ENCODE peak calls at places on chromosomes 3 and 15, in five cellular contexts. W is lung, K is right lobe of liver, U is heart right ventricle, C is esophagus squamous epithelium. R is an unnamed sample. For H3K9me3, the result is how much of the 10 kb centered on the place peaks cover.

GRCh38 chr3:178436773-178437172 is 99.5 kb upstream of the KCNMB2 start:
- DNase-seq in W (no peak), U (no peak), C (no peak), K (no peak), R (no peak)

GRCh38 chr3:191499307-191500125 is 38.6 kb downstream of the PYDC2 start:
- DNase-seq in C (no peak), K (peak), W (no peak), U (peak), R (no peak)

GRCh38 chr3:81638480-81638879 is 123.0 kb downstream of the GBE1 start:
- DNase-seq in C (no peak), W (no peak), U (no peak), K (no peak), R (no peak)

GRCh38 chr3:183400352-183400751 is 28.1 kb downstream of the MCF2L2 start:
- DNase-seq in W (no peak), K (no peak), U (no peak), C (no peak), R (no peak)

GRCh38 chr3:130700541-130700940 is 46.1 kb downstream of the PIK3R4 start:
- DNase-seq in C (no peak), K (no peak), U (peak), W (no peak), R (no peak)

GRCh38 chr3:14121859-14122258 is 2.8 kb downstream of the CHCHD4 start:
- DNase-seq in C (no peak), K (no peak), U (no peak), W (no peak), R (no peak)

GRCh38 chr15:99014803-99015676 is 7.4 kb upstream of the PGPEP1L start:
- DNase-seq in U (peak), W (peak), C (no peak), K (peak), R (no peak)

GRCh38 chr3:9934235-9934621 is 594 bp downstream of the CRELD1 start:
- DNase-seq in K (no peak), U (no peak), C (no peak), W (no peak), R (peak)

GRCh38 chr3:87696276-87697013 is 362.4 kb downstream of the CGGBP1 start:
- DNase-seq in K (no peak), U (no peak), C (no peak), W (no peak), R (no peak)

GRCh38 chr3:54120657-54121403 is 1.5 kb upstream of the CACNA2D3 start:
- DNase-seq in W (no peak), C (no peak), U (no peak), K (peak), R (no peak)

GRCh38 chr15:74817370-74817737 is 4.7 kb downstream of the LMAN1L start:
- DNase-seq in C (no peak), U (peak), W (no peak), K (peak), R (no peak)

GRCh38 chr15:50939911-50940310 is 31.4 kb downstream of the AP4E1 start:
- DNase-seq in C (no peak), K (no peak), W (no peak), U (no peak), R (no peak)

GRCh38 chr3:185282696-185283373 is 29.0 kb upstream of the EHHADH start:
- DNase-seq in C (peak), U (peak), W (peak), K (peak), R (peak)

GRCh38 chr3:195911946-195912270 is 3.6 kb upstream of the TNK2 start:
- DNase-seq in K (peak), W (no peak), C (no peak), U (no peak), R (no peak)

GRCh38 chr3:52128118-52128683 is 26.0 kb downstream of the POC1A start:
- DNase-seq in W (no peak), U (no peak), K (no peak), C (no peak), R (no peak)

GRCh38 chr15:64507293-64507802 is 47.0 kb downstream of the ZNF609 start:
- DNase-seq in K (peak), C (no peak), W (peak), U (peak), R (peak)

GRCh38 chr3:16060358-16060852 is 114.1 kb upstream of the GALNT15 start:
- DNase-seq in K (peak), W (peak), U (no peak), C (no peak), R (no peak)

GRCh38 chr15:62462268-62462667 is 297.2 kb upstream of the C2CD4B start:
- DNase-seq in U (peak), C (no peak), W (no peak), K (no peak), R (no peak)

GRCh38 chr3:111314146-111314873 is 227.7 kb upstream of the CD96 start:
- DNase-seq in K (no peak), C (no peak), W (no peak), U (no peak), R (no peak)

GRCh38 chr15:97955040-97955439 is 5.5 kb upstream of the ARRDC4 start:
- DNase-seq in W (no peak), U (no peak), C (no peak), K (no peak), R (no peak)

GRCh38 chr3:69338891-69339290 is 47.0 kb downstream of the FRMD4B start:
- DNase-seq in K (no peak), U (no peak), W (no peak), C (no peak), R (no peak)

GRCh38 chr3:39025222-39025970 is 26.3 kb downstream of the SCN11A start:
- DNase-seq in C (no peak), U (no peak), W (no peak), K (no peak), R (no peak)

GRCh38 chr15:69735126-69735525 is 282.5 kb downstream of the RPLP1 start:
- DNase-seq in W (no peak), C (no peak), K (no peak), U (no peak), R (no peak)

GRCh38 chr3:194294199-194294887 is 56.8 kb downstream of the CPN2 start:
- DNase-seq in C (no peak), K (no peak), W (no peak), U (no peak), R (no peak)

GRCh38 chr3:132569580-132569979 is 27.5 kb upstream of the ACKR4 start:
- DNase-seq in K (no peak), U (no peak), C (no peak), W (no peak), R (no peak)

GRCh38 chr3:168870892-168871291 is 775.2 kb upstream of the GOLIM4 start:
- DNase-seq in C (no peak), K (no peak), U (no peak), W (no peak), R (no peak)

GRCh38 chr3:11530153-11530721 is 113.5 kb downstream of the VGLL4 start:
- DNase-seq in K (no peak), U (peak), W (no peak), C (no peak), R (no peak)

GRCh38 chr3:52216585-52217408 is 8.6 kb downstream of the TLR9 start:
- DNase-seq in K (peak), C (no peak), W (peak), U (peak), R (peak)

GRCh38 chr3:57958642-57959406 is 49.4 kb upstream of the FLNB start:
- DNase-seq in W (no peak), U (peak), C (no peak), K (no peak), R (no peak)

GRCh38 chr3:194373028-194373427 is 3.5 kb upstream of the LRRC15 start:
- DNase-seq in U (no peak), K (no peak), W (no peak), C (no peak), R (no peak)

GRCh38 chr3:111076732-111077131 is 5.1 kb downstream of the NECTIN3 start:
- DNase-seq in W (no peak), K (no peak), C (no peak), U (no peak), R (no peak)

GRCh38 chr3:22585504-22585903 is 617.6 kb upstream of the UBE2E2 start:
- DNase-seq in W (no peak), U (no peak), K (no peak), C (no peak), R (no peak)

GRCh38 chr3:157463819-157464218 is 27.2 kb downstream of the PTX3 start:
- DNase-seq in C (no peak), W (no peak), U (no peak), K (no peak), R (no peak)

GRCh38 chr3:105490045-105490444 is 123.3 kb downstream of the ALCAM start:
- DNase-seq in K (no peak), U (no peak), W (no peak), C (no peak), R (no peak)

DNA sequence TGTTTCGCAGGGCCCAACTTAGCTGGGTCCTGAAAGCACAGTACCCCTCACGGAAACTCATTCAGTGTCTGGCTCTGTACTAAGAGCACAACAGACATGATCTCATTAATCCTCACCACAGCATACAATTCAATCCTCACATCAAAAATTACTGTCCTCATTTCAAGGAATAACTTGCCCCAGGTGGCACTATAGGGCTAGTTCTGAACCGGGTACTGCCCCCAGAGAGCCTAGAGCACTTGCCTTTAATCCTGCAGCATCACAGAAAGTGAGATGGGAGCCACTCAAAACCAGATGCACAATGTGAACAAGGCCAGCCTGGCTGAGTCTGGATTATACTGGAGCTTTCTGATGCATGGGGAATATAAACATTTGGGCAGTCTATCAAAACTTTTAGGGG is 122.6 kb downstream of the OSBPL10 start:
- DNase-seq in K (no peak), C (no peak), U (no peak), W (no peak), R (no peak)
- TF ChIP-seq CTCF in K (no peak), C (no peak), U (no peak), W (no peak), R (no peak)

DNA sequence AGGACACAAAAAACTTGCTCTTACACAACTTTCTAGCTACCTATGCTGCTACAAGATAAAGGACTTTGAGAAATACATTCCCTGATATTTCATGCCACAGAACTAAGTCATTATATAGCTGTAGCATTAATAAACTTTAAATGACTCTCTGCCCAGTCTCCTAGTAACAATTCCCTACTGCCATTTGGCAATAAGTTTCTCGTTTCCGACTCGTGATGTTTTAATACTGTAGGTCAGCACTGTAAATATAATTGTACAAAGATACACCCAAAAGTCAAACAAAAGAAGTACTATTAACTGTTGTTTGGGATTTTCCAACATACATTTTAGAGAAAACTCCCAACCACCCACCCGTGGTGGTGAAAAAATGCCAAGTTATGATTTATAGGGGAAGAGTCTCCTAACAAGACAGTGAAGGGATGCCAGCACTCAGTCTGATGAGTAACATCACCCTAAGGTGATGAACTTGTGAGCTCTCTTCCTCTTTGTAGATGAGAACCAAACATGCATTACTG is 132.2 kb downstream of the DUT start:
- DNase-seq in W (no peak), K (no peak), U (no peak), C (no peak), R (no peak)
- H3K27ac ChIP-seq in W (no peak), K (no peak), U (no peak), C (no peak), R (no peak)

DNA sequence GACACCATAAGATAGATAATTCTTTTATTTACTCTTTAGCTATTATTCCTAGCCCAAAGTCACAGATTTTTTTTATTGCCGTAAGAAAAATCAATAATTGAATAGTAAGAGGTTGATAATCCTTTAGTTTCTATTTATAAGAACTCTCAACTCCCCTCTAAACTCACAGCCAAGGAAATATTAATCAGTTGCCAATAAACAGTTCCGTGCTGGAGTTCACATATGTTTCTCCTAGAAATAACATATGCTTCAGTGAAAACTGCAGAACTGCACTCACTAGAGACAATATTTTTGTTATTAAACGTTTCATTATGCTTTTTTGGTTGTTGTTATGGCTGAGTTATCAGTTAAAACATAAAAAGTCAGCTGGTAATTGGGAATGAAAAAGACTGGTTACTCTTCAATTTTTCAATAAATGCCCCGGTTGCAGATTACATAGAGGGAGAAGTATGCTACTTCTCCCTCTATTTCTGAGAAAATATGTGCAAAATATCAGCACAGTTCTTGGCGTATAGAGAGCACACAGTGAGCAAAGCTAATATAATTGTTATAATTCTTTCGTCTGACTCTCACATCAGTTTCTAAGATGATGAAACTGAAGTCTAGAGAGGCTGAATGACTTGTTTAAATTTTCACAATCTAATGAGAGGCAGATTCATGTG is 781.3 kb upstream of the GRM7 start:
- DNase-seq in W (no peak), U (no peak), C (no peak), K (no peak), R (no peak)
- H3K9me3 ChIP-seq in W (under half), U (under half), C (under half), K (under half), R (under half)

GRCh38 chr3:146503459-146504202 is 34.3 kb upstream of the PLSCR2 start:
- DNase-seq in W (no peak), U (no peak), K (no peak), C (no peak), R (no peak)
- TF ChIP-seq CTCF in W (no peak), U (no peak), K (no peak), C (no peak), R (no peak)

GRCh38 chr15:90597477-90598052 is 67.8 kb downstream of the CRTC3 start:
- DNase-seq in K (no peak), C (no peak), W (no peak), U (no peak), R (no peak)

GRCh38 chr15:90598053-90598577 is 68.4 kb downstream of the CRTC3 start:
- DNase-seq in C (peak), U (peak), K (peak), W (peak), R (no peak)

GRCh38 chr15:90599639-90600038 is 69.9 kb downstream of the CRTC3 start:
- DNase-seq in C (no peak), U (no peak), K (no peak), W (no peak), R (no peak)

GRCh38 chr15:90599116-90599515 is 69.4 kb downstream of the CRTC3 start:
- DNase-seq in W (no peak), U (no peak), K (no peak), C (no peak), R (no peak)

GRCh38 chr15:90598679-90599078 is 69.0 kb downstream of the CRTC3 start:
- DNase-seq in U (no peak), C (no peak), W (no peak), K (no peak), R (no peak)
- H3K27ac ChIP-seq in U (no peak), C (peak), W (no peak), K (no peak), R (peak)